ENCODE peak calls at places on chromosomes 3 and 15, in nine cellular contexts. Q is suprapubic skin, C is upper lobe of left lung, S is spleen, A is HCT116, Z is ovary, L is adrenal gland, K is A549, F is IMR-90. R is an unnamed sample.

GRCh38 chr15:74245342-74245931 is 9.3 kb downstream of the CCDC33 start:
- DNase-seq in Q (no peak), C (no peak), S (no peak), A (no peak), Z (no peak), L (no peak), K (no peak), F (no peak), R (peak)

GRCh38 chr3:59101091-59101738 is 51.4 kb upstream of the CFAP20DC start:
- DNase-seq in Q (no peak), C (no peak), S (no peak), A (no peak), Z (no peak), L (peak), K (no peak), F (no peak), R (no peak)

GRCh38 chr15:26632500-26632899 is 140.4 kb downstream of the GABRB3 start:
- DNase-seq in Q (no peak), C (peak), S (no peak), A (no peak), Z (no peak), L (no peak), K (no peak), F (no peak), R (no peak)

GRCh38 chr3:73010158-73010557 is 13.5 kb downstream of the PPP4R2 start:
- DNase-seq in Q (no peak), C (no peak), S (no peak), A (no peak), Z (no peak), L (peak), K (no peak), F (no peak), R (no peak)

GRCh38 chr3:170201527-170201926 is 20.0 kb upstream of the PHC3 start:
- DNase-seq in Q (no peak), C (no peak), S (no peak), A (no peak), Z (no peak), L (no peak), K (no peak), F (no peak), R (no peak)

GRCh38 chr3:70873686-70874085 is 561.2 kb upstream of the MDFIC2 start:
- DNase-seq in Q (no peak), C (no peak), S (no peak), A (no peak), Z (no peak), L (no peak), K (no peak), F (no peak), R (no peak)

GRCh38 chr15:56732135-56732880 is 1.0 kb downstream of the ZNF280D start:
- DNase-seq in Q (no peak), C (no peak), S (no peak), A (no peak), Z (no peak), L (no peak), K (peak), F (peak), R (peak)

GRCh38 chr3:113685956-113686721 is 10.3 kb downstream of the USF3 start:
- DNase-seq in Q (no peak), C (no peak), S (no peak), A (no peak), Z (no peak), L (no peak), K (no peak), F (peak), R (no peak)

GRCh38 chr15:64753419-64754185 is 21.8 kb downstream of the RBPMS2 start:
- DNase-seq in Q (no peak), C (no peak), S (no peak), A (no peak), Z (no peak), L (no peak), K (no peak), F (no peak), R (no peak)

GRCh38 chr15:43199945-43200488 is 14.8 kb downstream of the CCNDBP1 start:
- DNase-seq in Q (no peak), C (no peak), S (no peak), A (no peak), Z (no peak), L (no peak), K (no peak), F (no peak), R (no peak)

GRCh38 chr15:46681901-46682300 is 1035.4 kb upstream of the SEMA6D start:
- DNase-seq in Q (no peak), C (no peak), S (no peak), A (no peak), Z (no peak), L (no peak), K (no peak), F (no peak), R (no peak)

GRCh38 chr3:50201573-50202315 is 3.3 kb upstream of the SLC38A3 start:
- DNase-seq in Q (no peak), C (no peak), S (no peak), A (no peak), Z (no peak), L (no peak), K (no peak), F (no peak), R (no peak)

GRCh38 chr15:98649996-98650870 is 1.9 kb downstream of the IGF1R start:
- DNase-seq in Q (peak), C (peak), S (peak), A (no peak), Z (peak), L (peak), K (peak), F (peak), R (peak)

GRCh38 chr3:30835667-30836066 is 58.8 kb downstream of the GADL1 start:
- DNase-seq in Q (no peak), C (no peak), S (no peak), A (no peak), Z (no peak), L (no peak), K (no peak), F (no peak), R (no peak)

GRCh38 chr3:139797724-139798343 is 120.1 kb upstream of the NMNAT3 start:
- DNase-seq in Q (no peak), C (no peak), S (no peak), A (no peak), Z (peak), L (peak), K (peak), F (peak), R (peak)

GRCh38 chr3:150760431-150761200 is 2.4 kb downstream of the SIAH2 start:
- DNase-seq in Q (no peak), C (no peak), S (no peak), A (no peak), Z (no peak), L (no peak), K (no peak), F (no peak), R (peak)

GRCh38 chr15:74453925-74454763 is 6.8 kb downstream of the UBL7 start:
- DNase-seq in Q (no peak), C (no peak), S (no peak), A (no peak), Z (no peak), L (no peak), K (no peak), F (peak), R (no peak)

GRCh38 chr3:11167590-11167989 is 13.3 kb downstream of the HRH1 start:
- DNase-seq in Q (peak), C (no peak), S (peak), A (no peak), Z (no peak), L (no peak), K (no peak), F (no peak), R (no peak)

GRCh38 chr15:68557469-68558317 is 21.1 kb upstream of the CORO2B start:
- DNase-seq in Q (no peak), C (no peak), S (no peak), A (no peak), Z (no peak), L (no peak), K (no peak), F (no peak), R (no peak)

GRCh38 chr3:68876112-68876713 is 56.1 kb downstream of the TAFA4 start:
- DNase-seq in Q (no peak), C (no peak), S (no peak), A (peak), Z (no peak), L (no peak), K (peak), F (peak), R (peak)

GRCh38 chr15:80530737-80531365 is 126.7 kb downstream of the ARNT2 start:
- DNase-seq in Q (no peak), C (no peak), S (no peak), A (no peak), Z (no peak), L (no peak), K (no peak), F (peak), R (no peak)

GRCh38 chr15:57510647-57511046 is 81.1 kb upstream of the MYZAP start:
- DNase-seq in Q (no peak), C (peak), S (no peak), A (no peak), Z (no peak), L (no peak), K (no peak), F (peak), R (no peak)

GRCh38 chr3:83011471-83011870 is 1250.0 kb upstream of the GBE1 start:
- DNase-seq in Q (no peak), C (no peak), S (no peak), A (no peak), Z (no peak), L (no peak), K (no peak), F (no peak), R (no peak)

GRCh38 chr3:148604270-148605085 is 93.2 kb upstream of the AGTR1 start:
- DNase-seq in Q (peak), C (no peak), S (no peak), A (no peak), Z (no peak), L (no peak), K (peak), F (peak), R (no peak)

GRCh38 chr15:33007295-33007855 is 187.1 kb downstream of the FMN1 start:
- DNase-seq in Q (no peak), C (no peak), S (no peak), A (peak), Z (no peak), L (no peak), K (peak), F (peak), R (no peak)

GRCh38 chr3:171309906-171310359 is 150.3 kb downstream of the TNIK start:
- DNase-seq in Q (no peak), C (no peak), S (no peak), A (no peak), Z (no peak), L (no peak), K (peak), F (peak), R (no peak)

GRCh38 chr15:90845201-90845949 is 23.0 kb upstream of the FURIN start:
- DNase-seq in Q (no peak), C (peak), S (peak), A (no peak), Z (no peak), L (peak), K (peak), F (peak), R (peak)

GRCh38 chr3:118628704-118629341 is 405.8 kb downstream of the IGSF11 start:
- DNase-seq in Q (no peak), C (peak), S (no peak), A (peak), Z (no peak), L (peak), K (peak), F (peak), R (peak)

GRCh38 chr3:9794400-9794799 is 1.5 kb downstream of the ARPC4 start:
- DNase-seq in Q (no peak), C (no peak), S (no peak), A (no peak), Z (no peak), L (no peak), K (no peak), F (no peak), R (no peak)
- TF ChIP-seq POLR2A in Q (no peak), C (no peak), S (no peak), A (no peak), Z (no peak), L (no peak), K (no peak), F (peak), R (no peak)

GRCh38 chr3:89264037-89264560 is 156.7 kb downstream of the EPHA3 start:
- DNase-seq in Q (no peak), C (no peak), S (no peak), A (no peak), Z (no peak), L (no peak), K (no peak), F (no peak), R (no peak)

GRCh38 chr3:89262561-89262960 is 155.1 kb downstream of the EPHA3 start:
- DNase-seq in Q (no peak), C (no peak), S (no peak), A (no peak), Z (no peak), L (no peak), K (no peak), F (no peak), R (no peak)

GRCh38 chr3:89270201-89270600 is 162.8 kb downstream of the EPHA3 start:
- DNase-seq in Q (no peak), C (no peak), S (no peak), A (no peak), Z (no peak), L (no peak), K (no peak), F (no peak), R (no peak)

GRCh38 chr3:89266074-89266473 is 158.7 kb downstream of the EPHA3 start:
- DNase-seq in Q (no peak), C (no peak), S (no peak), A (no peak), Z (no peak), L (no peak), K (no peak), F (no peak), R (no peak)

GRCh38 chr3:89268059-89268458 is 160.6 kb downstream of the EPHA3 start:
- DNase-seq in Q (no peak), C (no peak), S (no peak), A (no peak), Z (no peak), L (no peak), K (no peak), F (no peak), R (no peak)
- TF ChIP-seq POLR2A in Q (no peak), C (no peak), S (no peak), A (no peak), Z (no peak), L (no peak), K (no peak), F (no peak), R (no peak)

GRCh38 chr3:183697610-183698317 is at the start of gene YEATS2:
- DNase-seq in Q (no peak), C (peak), S (peak), A (peak), Z (peak), L (peak), K (peak), F (peak), R (peak)
- TF ChIP-seq POLR2A in Q (no peak), C (peak), S (no peak), A (peak), Z (peak), L (peak), K (peak), F (peak), R (peak)

GRCh38 chr3:187983484-187984124 is 170.4 kb upstream of the LPP start:
- DNase-seq in Q (no peak), C (no peak), S (no peak), A (no peak), Z (no peak), L (peak), K (no peak), F (no peak), R (no peak)
- TF ChIP-seq POLR2A in Q (no peak), C (no peak), S (no peak), A (no peak), Z (no peak), L (no peak), K (no peak), F (no peak), R (no peak)

DNA sequence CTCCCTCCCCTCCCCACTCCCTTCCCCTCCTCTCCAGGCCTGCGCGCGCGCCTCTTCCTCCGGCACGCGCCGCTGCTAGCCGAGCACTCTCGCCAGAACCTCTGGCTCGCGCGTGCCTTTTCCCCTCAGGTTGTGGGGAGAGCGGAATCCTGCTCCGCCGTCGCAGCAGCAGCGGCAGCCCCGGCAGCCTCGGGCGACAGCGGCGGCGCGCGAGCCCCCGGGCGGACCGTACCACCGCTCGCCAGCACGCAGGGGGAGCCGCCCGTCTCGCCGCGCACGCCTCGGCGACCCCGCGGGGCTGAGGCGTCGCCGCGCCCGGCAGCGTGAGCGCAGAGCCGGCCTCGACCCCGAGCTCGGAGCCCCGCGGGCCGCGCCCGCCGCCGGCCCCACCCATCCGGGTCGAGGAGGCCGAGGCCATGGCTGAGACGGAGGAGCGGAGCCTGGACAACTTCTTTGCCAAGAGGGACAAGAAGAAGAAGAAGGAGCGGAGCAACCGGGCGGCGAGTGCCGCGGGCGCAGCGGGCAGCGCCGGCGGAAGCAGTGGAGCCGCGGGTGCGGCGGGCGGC is at the start of gene CDV3:
- DNase-seq in Q (peak), C (no peak), S (no peak), A (no peak), Z (no peak), L (no peak), K (no peak), F (no peak), R (no peak)
- TF ChIP-seq POLR2A in Q (peak), C (peak), S (peak), A (peak), Z (peak), L (peak), K (peak), F (peak), R (no peak)

GRCh38 chr3:156873906-156874305 is 47.8 kb downstream of the LEKR1 start:
- DNase-seq in Q (no peak), C (no peak), S (no peak), A (no peak), Z (no peak), L (no peak), K (no peak), F (no peak), R (no peak)
- TF ChIP-seq POLR2A in Q (no peak), C (no peak), S (no peak), A (no peak), Z (no peak), L (no peak), K (no peak), F (no peak), R (no peak)

GRCh38 chr15:59298876-59299275 is 73.8 kb downstream of the MYO1E start:
- DNase-seq in Q (no peak), C (no peak), S (no peak), A (no peak), Z (no peak), L (no peak), K (no peak), F (no peak), R (no peak)

GRCh38 chr15:59301527-59301926 is 71.1 kb downstream of the MYO1E start:
- DNase-seq in Q (no peak), C (no peak), S (no peak), A (no peak), Z (no peak), L (no peak), K (no peak), F (no peak), R (no peak)

GRCh38 chr15:59299919-59300617 is 72.6 kb downstream of the MYO1E start:
- DNase-seq in Q (peak), C (peak), S (peak), A (peak), Z (no peak), L (peak), K (peak), F (peak), R (peak)

GRCh38 chr15:59298255-59298856 is 74.3 kb downstream of the MYO1E start:
- DNase-seq in Q (no peak), C (no peak), S (no peak), A (peak), Z (no peak), L (no peak), K (no peak), F (peak), R (no peak)

GRCh38 chr15:59300618-59301139 is 72.0 kb downstream of the MYO1E start:
- DNase-seq in Q (no peak), C (peak), S (no peak), A (no peak), Z (peak), L (no peak), K (peak), F (no peak), R (peak)
- TF ChIP-seq POLR2A in Q (no peak), C (no peak), S (no peak), A (no peak), Z (no peak), L (no peak), K (no peak), F (no peak), R (no peak)